ENCODE peak calls at places on chromosome 13, in seven cellular contexts. P is A673, Q is mammary epithelial cell, F is GM23338, M is GM12878, N is astrocyte, I is neural progenitor cell. B is an unnamed sample.

GRCh38 chr13:35953537-35954206 is 177.5 kb downstream of the DCLK1 start:
- DNase-seq in P (peak), Q (peak), N (peak), M (no peak), F (peak), I (peak), B (peak)

GRCh38 chr13:110628477-110628793 is 13.1 kb downstream of the NAXD start:
- DNase-seq in M (no peak), P (peak), Q (no peak), I (no peak), F (no peak), N (peak), B (peak)

GRCh38 chr13:99990045-99990977 is 8.7 kb downstream of the ZIC2 start:
- DNase-seq in N (no peak), P (peak), F (peak), I (peak), Q (no peak), M (no peak), B (no peak)

GRCh38 chr13:90918551-90918950 is 428.9 kb upstream of the MIR17HG start:
- DNase-seq in I (no peak), M (no peak), Q (peak), N (peak), P (peak), F (no peak), B (peak)

GRCh38 chr13:98206946-98207345 is 29.9 kb upstream of the RNF113B start:
- DNase-seq in F (no peak), P (no peak), M (no peak), I (no peak), Q (no peak), N (peak), B (peak)

GRCh38 chr13:110965038-110965754 is 50.3 kb upstream of the ANKRD10 start:
- DNase-seq in F (no peak), M (peak), I (no peak), Q (peak), N (peak), P (no peak), B (peak)

GRCh38 chr13:97261254-97262015 is 39.3 kb downstream of the MBNL2 start:
- DNase-seq in M (no peak), P (no peak), Q (no peak), N (no peak), F (no peak), I (no peak), B (no peak)

GRCh38 chr13:110869805-110870706 is 44.8 kb downstream of the ANKRD10 start:
- DNase-seq in P (peak), I (peak), F (peak), Q (peak), N (peak), M (no peak), B (peak)

GRCh38 chr13:103236213-103236612 is 170.0 kb upstream of the SLC10A2 start:
- DNase-seq in F (peak), N (no peak), M (no peak), Q (peak), P (peak), I (no peak), B (peak)

GRCh38 chr13:94419304-94419943 is 60.1 kb downstream of the DCT start:
- DNase-seq in P (peak), Q (peak), I (no peak), N (peak), F (no peak), M (no peak), B (peak)

GRCh38 chr13:72507394-72508199 is 219.8 kb downstream of the MZT1 start:
- DNase-seq in I (no peak), P (peak), M (no peak), Q (no peak), N (no peak), F (no peak), B (peak)

GRCh38 chr13:81446441-81446840 is 1105.5 kb upstream of the SPRY2 start:
- DNase-seq in F (no peak), P (no peak), N (no peak), Q (peak), I (no peak), M (no peak), B (no peak)

GRCh38 chr13:81442904-81443303 is 1102.0 kb upstream of the SPRY2 start:
- DNase-seq in N (no peak), Q (peak), M (no peak), P (no peak), I (no peak), F (no peak), B (no peak)
- TF ChIP-seq EZH2 in N (no peak), Q (no peak), M (no peak), P (no peak), I (no peak), F (no peak), B (no peak)

DNA sequence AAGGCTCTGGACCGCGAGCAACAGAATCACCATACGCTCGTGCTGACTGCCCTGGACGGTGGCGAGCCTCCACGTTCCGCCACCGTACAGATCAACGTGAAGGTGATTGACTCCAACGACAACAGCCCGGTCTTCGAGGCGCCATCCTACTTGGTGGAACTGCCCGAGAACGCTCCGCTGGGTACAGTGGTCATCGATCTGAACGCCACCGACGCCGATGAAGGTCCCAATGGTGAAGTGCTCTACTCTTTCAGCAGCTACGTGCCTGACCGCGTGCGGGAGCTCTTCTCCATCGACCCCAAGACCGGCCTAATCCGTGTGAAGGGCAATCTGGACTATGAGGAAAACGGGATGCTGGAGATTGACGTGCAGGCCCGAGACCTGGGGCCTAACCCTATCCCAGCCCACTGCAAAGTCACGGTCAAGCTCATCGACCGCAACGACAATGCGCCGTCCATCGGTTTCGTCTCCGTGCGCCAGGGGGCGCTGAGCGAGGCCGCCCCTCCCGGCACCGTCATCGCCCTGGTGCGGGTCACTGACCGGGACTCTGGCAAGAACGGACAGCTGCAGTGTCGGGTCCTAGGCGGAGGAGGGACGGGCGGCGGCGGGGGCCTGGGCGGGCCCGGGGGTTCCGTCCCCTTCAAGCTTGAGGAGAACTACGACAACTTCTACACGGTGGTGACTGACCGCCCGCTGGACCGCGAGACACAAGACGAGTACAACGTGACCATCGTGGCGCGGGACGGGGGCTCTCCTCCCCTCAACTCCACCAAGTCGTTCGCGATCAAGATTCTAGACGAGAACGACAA is 1.8 kb downstream of the PCDH17 start:
- DNase-seq in I (peak), Q (no peak), P (no peak), M (no peak), N (peak), F (peak), B (peak)
- TF ChIP-seq EZH2 in I (peak), Q (no peak), P (no peak), M (no peak), N (no peak), F (no peak), B (no peak)

GRCh38 chr13:43879323-43880181 is at the start of the genes CCDC122 and LACC1:
- DNase-seq in M (no peak), P (peak), I (peak), F (peak), N (peak), Q (peak), B (peak)
- TF ChIP-seq EZH2 in M (no peak), P (no peak), I (peak), F (no peak), N (no peak), Q (no peak), B (no peak)

GRCh38 chr13:49828452-49828851 is 36.0 kb upstream of the KPNA3 start:
- DNase-seq in I (no peak), P (no peak), F (peak), M (no peak), Q (peak), N (no peak), B (no peak)

GRCh38 chr13:49830721-49831120 is 38.2 kb upstream of the KPNA3 start:
- DNase-seq in M (no peak), I (no peak), N (no peak), P (no peak), Q (no peak), F (no peak), B (no peak)

GRCh38 chr13:49829715-49830114 is 37.2 kb upstream of the KPNA3 start:
- DNase-seq in P (no peak), M (no peak), Q (no peak), F (no peak), I (no peak), N (no peak), B (no peak)

GRCh38 chr13:49827336-49827735 is 34.9 kb upstream of the KPNA3 start:
- DNase-seq in I (no peak), Q (no peak), F (no peak), N (no peak), P (no peak), M (no peak), B (no peak)
- TF ChIP-seq EZH2 in I (no peak), Q (no peak), F (no peak), N (no peak), P (no peak), M (no peak), B (no peak)

GRCh38 chr13:50127017-50127725 is 111.9 kb downstream of the KCNRG start:
- DNase-seq in Q (no peak), N (no peak), P (no peak), M (no peak), F (peak), I (peak), B (peak)
- TF ChIP-seq EZH2 in Q (no peak), N (no peak), P (no peak), M (no peak), F (peak), I (peak), B (no peak)

B was measured in fibroblast of lung.